ENCODE peak calls at places on chromosomes 7 and 10, in seven cellular contexts. D, U, S, J, Q, O and I are unnamed samples.

GRCh38 chr7:138979988-138980574 is 1.1 kb downstream of the KIAA1549 start:
- DNase-seq in D (no peak), U (no peak), S (peak), J (no peak), Q (no peak), O (no peak), I (no peak)

GRCh38 chr10:132740542-132741066 is 45.3 kb downstream of the NKX6-2 start:
- DNase-seq in D (no peak), U (no peak), S (no peak), J (no peak), Q (no peak), O (no peak), I (no peak)

GRCh38 chr7:26723140-26723539 is 141.2 kb downstream of the SKAP2 start:
- DNase-seq in D (no peak), U (peak), S (no peak), J (no peak), Q (no peak), O (no peak), I (no peak)

GRCh38 chr7:74030861-74031260 is 2.9 kb downstream of the ELN start:
- DNase-seq in D (no peak), U (no peak), S (no peak), J (no peak), Q (no peak), O (no peak), I (no peak)

GRCh38 chr10:13659887-13660544 is 73.3 kb downstream of the PRPF18 start:
- DNase-seq in D (no peak), U (peak), S (peak), J (no peak), Q (peak), O (peak), I (peak)

GRCh38 chr10:121085386-121085785 is 234.2 kb downstream of the WDR11 start:
- DNase-seq in D (no peak), U (no peak), S (no peak), J (no peak), Q (no peak), O (no peak), I (no peak)

GRCh38 chr7:102317231-102318059 is 30.8 kb downstream of the SH2B2 start:
- DNase-seq in D (no peak), U (no peak), S (peak), J (no peak), Q (no peak), O (peak), I (no peak)

GRCh38 chr7:40372031-40372430 is 237.2 kb downstream of the SUGCT start:
- DNase-seq in D (no peak), U (no peak), S (no peak), J (no peak), Q (no peak), O (no peak), I (no peak)

GRCh38 chr7:4144801-4145470 is 537.2 kb upstream of the FOXK1 start:
- DNase-seq in D (no peak), U (peak), S (peak), J (no peak), Q (no peak), O (no peak), I (no peak)

GRCh38 chr10:43041422-43042342 is 35.2 kb upstream of the RET start:
- DNase-seq in D (no peak), U (peak), S (peak), J (no peak), Q (no peak), O (no peak), I (no peak)

GRCh38 chr7:46606771-46607170 is 685.7 kb upstream of the IGFBP3 start:
- DNase-seq in D (no peak), U (no peak), S (no peak), J (no peak), Q (no peak), O (no peak), I (no peak)

GRCh38 chr7:46607176-46607575 is 686.1 kb upstream of the IGFBP3 start:
- DNase-seq in D (no peak), U (no peak), S (no peak), J (no peak), Q (no peak), O (no peak), I (no peak)

GRCh38 chr7:46603780-46604725 is 683.0 kb upstream of the IGFBP3 start:
- DNase-seq in D (no peak), U (no peak), S (peak), J (no peak), Q (no peak), O (no peak), I (no peak)

GRCh38 chr7:46600340-46600739 is 679.3 kb upstream of the IGFBP3 start:
- DNase-seq in D (no peak), U (no peak), S (no peak), J (no peak), Q (no peak), O (no peak), I (no peak)

DNA sequence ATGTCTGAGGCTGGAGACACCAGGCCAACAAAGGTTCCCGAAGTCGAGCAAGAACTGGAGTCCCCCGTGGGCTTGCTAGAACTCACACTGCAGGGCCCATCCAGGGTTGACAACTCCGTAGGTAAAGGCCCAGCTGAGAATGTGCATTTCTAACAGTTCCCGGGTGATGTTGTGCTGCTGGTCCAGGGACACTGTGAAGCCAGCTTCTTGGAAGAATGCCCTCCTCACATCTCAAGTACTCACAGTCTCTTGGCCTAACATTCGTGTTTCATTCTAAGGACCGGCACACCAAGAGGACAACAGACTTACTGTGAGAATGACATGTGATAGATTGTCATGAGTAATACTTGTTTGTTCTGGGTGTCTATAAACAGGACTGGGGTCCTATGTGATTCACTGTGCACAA is 682.2 kb upstream of the IGFBP3 start:
- DNase-seq in D (no peak), U (no peak), S (no peak), J (no peak), Q (no peak), O (no peak), I (no peak)
- TF ChIP-seq JUND in D (no peak), U (no peak), S (no peak), J (no peak), Q (no peak), O (no peak), I (no peak)

DNA sequence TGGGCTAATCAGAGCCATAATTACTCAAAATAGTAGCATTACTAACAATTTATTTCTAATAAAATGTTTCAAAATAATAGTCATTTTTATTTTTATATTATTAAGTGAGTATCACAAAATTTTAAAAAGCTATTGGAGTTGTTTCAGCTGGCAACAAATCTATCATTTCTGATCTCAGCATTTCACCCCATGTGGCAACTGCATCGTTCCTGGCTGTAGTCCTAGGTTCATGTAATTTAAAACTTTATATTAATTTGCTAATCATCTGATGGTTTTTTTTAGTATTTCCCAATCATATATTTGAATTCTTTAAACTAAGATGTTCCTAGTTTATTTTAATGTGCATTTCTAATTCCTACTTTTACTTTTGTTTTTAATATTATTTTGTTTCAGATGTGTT is 293.0 kb upstream of the AKR1E2 start:
- DNase-seq in D (no peak), U (no peak), S (no peak), J (no peak), Q (no peak), O (no peak), I (no peak)
- TF ChIP-seq JUND in D (no peak), U (no peak), S (no peak), J (no peak), Q (no peak), O (no peak), I (no peak)

DNA sequence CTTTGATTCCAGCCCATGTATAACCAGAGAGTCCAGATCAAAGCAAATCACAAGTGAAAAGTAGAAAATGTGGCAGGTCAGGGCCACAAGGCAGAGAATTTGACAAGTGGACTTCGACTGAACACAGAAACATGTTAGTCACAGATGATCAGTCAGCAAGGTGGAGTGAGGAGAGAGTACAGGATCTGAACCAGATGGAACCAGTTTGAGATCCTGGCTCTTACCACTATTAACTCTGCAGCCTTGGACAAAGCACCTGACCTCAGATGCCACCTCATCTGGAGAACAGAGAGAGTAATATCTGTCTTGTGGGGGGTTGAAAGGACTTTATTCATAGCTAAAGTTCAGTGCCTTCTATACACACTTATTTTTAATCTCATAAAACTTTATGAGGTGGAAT is 4.4 kb downstream of the MRLN start:
- DNase-seq in D (no peak), U (no peak), S (no peak), J (no peak), Q (no peak), O (no peak), I (no peak)
- TF ChIP-seq JUND in D (no peak), U (no peak), S (no peak), J (no peak), Q (no peak), O (no peak), I (no peak)

GRCh38 chr10:18097524-18097923 is 42.7 kb upstream of the CACNB2 start:
- DNase-seq in D (no peak), U (no peak), S (no peak), J (no peak), Q (no peak), O (no peak), I (no peak)
- TF ChIP-seq JUND in D (no peak), U (no peak), S (no peak), J (no peak), Q (no peak), O (no peak), I (no peak)

DNA sequence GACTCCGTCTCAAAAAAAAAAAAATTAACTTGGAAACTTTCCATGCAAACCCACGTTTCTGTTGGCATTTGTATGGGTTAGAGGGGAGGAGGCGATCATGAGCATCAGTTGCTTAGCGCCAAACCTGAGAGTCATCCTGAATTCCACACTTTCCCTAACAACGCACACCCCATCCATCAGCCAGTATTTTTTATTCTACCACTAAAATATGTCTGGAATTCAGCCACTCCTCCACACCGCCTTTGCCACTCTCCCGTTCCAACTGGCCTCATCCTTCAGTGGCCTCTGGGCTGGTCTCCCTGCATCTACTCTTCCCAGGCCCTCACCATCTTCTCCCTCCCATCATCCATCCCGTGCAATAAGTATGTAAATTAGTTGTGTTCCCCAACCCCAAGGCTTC is 4.7 kb upstream of the LMBR1 start:
- DNase-seq in D (no peak), U (no peak), S (no peak), J (no peak), Q (no peak), O (no peak), I (no peak)
- TF ChIP-seq JUND in D (no peak), U (no peak), S (no peak), J (no peak), Q (no peak), O (no peak), I (no peak)

DNA sequence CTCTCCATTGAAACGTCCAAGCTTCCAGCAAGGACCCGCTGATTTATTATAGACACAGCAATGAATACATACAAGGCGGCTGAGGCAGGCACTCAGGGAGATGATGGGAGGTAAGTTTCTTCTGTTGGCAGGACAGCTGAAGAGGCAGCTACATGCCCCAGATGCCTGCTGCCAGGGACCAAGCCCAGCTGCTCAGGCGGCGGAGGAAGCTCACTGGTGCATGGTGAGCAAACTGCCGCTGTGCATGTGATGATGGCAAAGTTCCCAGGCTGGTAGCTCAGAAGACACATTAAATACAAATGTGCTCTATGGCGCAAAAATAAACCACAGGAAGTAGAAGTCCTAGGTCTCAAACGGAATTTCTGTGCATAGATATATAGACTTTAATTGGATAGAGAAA is 2.3 kb downstream of the DNTT start:
- DNase-seq in D (no peak), U (no peak), S (no peak), J (no peak), Q (no peak), O (no peak), I (no peak)
- TF ChIP-seq JUND in D (no peak), U (no peak), S (no peak), J (no peak), Q (no peak), O (no peak), I (no peak)